ENCODE peak calls at places on chromosomes 4 and X, in eight cellular contexts. N is breast epithelium, J is foreskin fibroblast, B is right atrium auricular region, G is HFF-Myc, U is keratinocyte, M is foreskin keratinocyte, C is tibial artery. R is an unnamed sample.
A peak's percentile ranks its signal among the peaks of the same experiment; 100 is the strongest.

GRCh38 chrX:133776072-133776471 is 209.3 kb downstream of the GPC3 start:
- DNase-seq in J (peak; percentile 16), B (no peak), M (no peak), G (no peak), C (no peak), N (no peak), U (no peak), R (no peak)

GRCh38 chr4:101205878-101206277 is 141.4 kb downstream of the PPP3CA start:
- DNase-seq in U (no peak), J (peak; percentile 38), B (no peak), N (no peak), C (no peak), M (peak; percentile 52), G (no peak), R (no peak)

GRCh38 chr4:39932776-39933402 is 44.8 kb downstream of the PDS5A start:
- DNase-seq in N (no peak), U (no peak), C (no peak), J (no peak), G (no peak), M (no peak), B (no peak), R (no peak)

GRCh38 chrX:41737065-41737464 is 13.1 kb downstream of the GPR82 start:
- DNase-seq in U (no peak), C (no peak), J (no peak), G (no peak), M (no peak), N (no peak), B (no peak), R (no peak)

GRCh38 chr4:154507170-154507569 is 15.6 kb upstream of the DCHS2 start:
- DNase-seq in U (peak; percentile 45), G (no peak), J (no peak), N (no peak), B (no peak), M (peak; percentile 95), C (no peak), R (no peak)

GRCh38 chr4:169013396-169013795 is 3.3 kb upstream of the CBR4 start:
- DNase-seq in M (no peak), C (no peak), B (no peak), N (no peak), G (no peak), J (no peak), U (no peak), R (no peak)

GRCh38 chr4:141761926-141762325 is 125.5 kb downstream of the IL15 start:
- DNase-seq in J (no peak), B (no peak), M (no peak), U (no peak), G (no peak), C (no peak), N (no peak), R (no peak)

GRCh38 chr4:108029731-108030130 is 40.0 kb downstream of the HADH start:
- DNase-seq in J (peak; percentile 75), U (no peak), C (no peak), M (no peak), B (no peak), N (no peak), G (no peak), R (no peak)

GRCh38 chrX:130124577-130124976 is 14.3 kb upstream of the ELF4 start:
- DNase-seq in M (no peak), N (no peak), J (no peak), B (no peak), G (no peak), U (no peak), C (no peak), R (no peak)

GRCh38 chr4:66169341-66169740 is 499.1 kb upstream of the EPHA5 start:
- DNase-seq in U (no peak), M (peak; percentile 11), N (no peak), C (no peak), G (no peak), J (no peak), B (no peak), R (no peak)

GRCh38 chrX:40434947-40435346 is 145.8 kb upstream of the ATP6AP2 start:
- DNase-seq in U (no peak), J (peak; percentile 4), G (peak; percentile 12), M (peak; percentile 38), C (no peak), N (no peak), B (no peak), R (no peak)

GRCh38 chr4:107757860-107758476 is 37.9 kb upstream of the PAPSS1 start:
- DNase-seq in M (no peak), G (no peak), J (peak; percentile 44), B (no peak), N (no peak), U (no peak), C (no peak), R (no peak)

GRCh38 chr4:183320211-183321068 is at the start of gene CLDN22:
- DNase-seq in U (no peak), M (no peak), N (no peak), B (no peak), G (no peak), J (no peak), C (no peak), R (no peak)

GRCh38 chr4:80295331-80295730 is 28.9 kb downstream of the FGF5 start:
- DNase-seq in G (no peak), U (no peak), B (no peak), N (no peak), M (no peak), J (no peak), C (no peak), R (no peak)

GRCh38 chr4:124334119-124334518 is 378.4 kb downstream of the ANKRD50 start:
- DNase-seq in J (peak; percentile 90), N (no peak), C (no peak), M (peak; percentile 78), B (no peak), G (peak; percentile 76), U (peak; percentile 13), R (peak; percentile 58)

GRCh38 chr4:149113804-149114430 is 671.7 kb upstream of the NR3C2 start:
- DNase-seq in J (peak; percentile 57), C (no peak), U (no peak), B (no peak), G (peak; percentile 11), M (peak; percentile 82), N (no peak), R (no peak)

GRCh38 chr4:26372525-26373172 is 51.8 kb downstream of the RBPJ start:
- DNase-seq in B (no peak), M (peak; percentile 50), C (no peak), J (peak; percentile 69), N (no peak), U (peak; percentile 9), G (peak; percentile 76), R (no peak)

GRCh38 chr4:107742791-107743190 is 22.8 kb upstream of the PAPSS1 start:
- DNase-seq in C (no peak), M (no peak), N (no peak), J (no peak), B (no peak), U (no peak), G (no peak), R (no peak)

GRCh38 chrX:9882669-9883446 is 84.3 kb upstream of the CLDN34 start:
- DNase-seq in U (no peak), N (no peak), G (no peak), C (no peak), M (no peak), J (no peak), B (no peak), R (no peak)
- TF ChIP-seq CTCF in U (no peak), N (no peak), G (no peak), C (no peak), M (no peak), J (no peak), B (no peak), R (no peak)

DNA sequence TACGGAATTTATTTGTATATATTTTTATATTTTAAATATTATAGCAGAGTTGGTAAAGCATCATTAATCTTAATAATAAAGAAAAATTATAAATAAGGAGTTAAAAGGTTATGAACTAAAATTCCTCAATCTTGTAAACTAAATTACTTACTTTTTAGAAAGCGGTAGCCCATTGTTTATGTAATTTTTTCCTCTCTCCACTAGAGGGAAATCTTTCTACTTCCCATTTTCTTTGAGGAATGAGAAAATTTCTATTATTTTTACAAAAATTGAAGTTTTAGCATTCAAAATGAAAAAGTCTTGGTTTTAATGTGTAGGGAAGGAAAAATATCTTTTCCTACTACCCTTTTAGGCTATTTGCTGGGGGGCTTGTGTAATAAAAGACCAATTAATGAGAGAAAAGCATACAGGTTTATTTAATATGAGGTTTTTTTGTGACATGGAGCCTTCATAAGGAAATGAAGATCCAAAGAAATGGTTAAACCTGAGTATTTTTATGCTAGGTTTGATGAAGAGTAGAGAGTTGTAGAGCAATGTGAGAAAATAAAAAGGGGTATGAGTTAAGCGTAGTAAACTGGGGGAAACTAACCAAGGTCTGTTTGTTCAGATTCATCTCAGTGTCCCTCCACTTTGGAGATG is 68.7 kb upstream of the ADAD1 start:
- DNase-seq in B (no peak), C (no peak), G (no peak), N (no peak), J (peak; percentile 25), U (no peak), M (no peak), R (no peak)
- TF ChIP-seq CTCF in B (peak; percentile 60), C (no peak), G (peak; percentile 15), N (no peak), J (peak; percentile 38), U (peak; percentile 3), M (peak; percentile 61), R (peak; percentile 42)

GRCh38 chr4:56048621-56049427 is 100.1 kb downstream of the CEP135 start:
- DNase-seq in C (no peak), N (no peak), B (no peak), J (peak; percentile 83), M (no peak), G (no peak), U (no peak), R (no peak)

GRCh38 chr4:56051049-56051709 is 102.4 kb downstream of the CEP135 start:
- DNase-seq in J (no peak), U (no peak), B (no peak), C (no peak), G (no peak), M (no peak), N (no peak), R (no peak)

GRCh38 chr4:56049428-56050212 is 100.9 kb downstream of the CEP135 start:
- DNase-seq in C (no peak), M (no peak), J (peak; percentile 50), B (no peak), G (no peak), U (no peak), N (no peak), R (no peak)

GRCh38 chr4:56051710-56052075 is 102.9 kb downstream of the CEP135 start:
- DNase-seq in U (no peak), M (no peak), B (no peak), G (no peak), C (no peak), N (no peak), J (no peak), R (no peak)

DNA sequence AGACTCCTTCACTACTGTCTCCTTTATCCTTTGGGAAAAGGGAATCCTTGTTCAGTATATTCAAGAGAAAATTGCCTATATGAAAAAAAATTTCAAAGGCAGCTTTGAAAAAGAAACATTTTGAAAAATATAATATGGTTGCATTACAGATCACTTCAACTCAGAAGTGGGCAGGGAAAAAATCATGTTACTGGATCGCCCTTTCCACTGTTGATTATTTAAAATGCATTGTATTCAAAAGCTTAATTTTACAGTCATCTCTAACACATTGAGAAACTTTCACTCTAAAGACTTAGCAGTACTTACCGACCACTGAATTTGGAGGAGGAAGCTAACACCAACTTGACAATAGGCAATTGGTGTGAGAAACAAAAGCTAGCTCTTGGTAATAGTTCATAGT is 101.8 kb downstream of the CEP135 start:
- DNase-seq in G (no peak), M (no peak), C (no peak), B (no peak), U (no peak), N (no peak), J (no peak), R (no peak)
- TF ChIP-seq CTCF in G (no peak), M (no peak), C (no peak), B (no peak), U (no peak), N (no peak), J (no peak), R (no peak)

GRCh38 chr4:137283737-137284136 is 248.6 kb downstream of the PCDH18 start:
- DNase-seq in B (no peak), G (no peak), M (peak; percentile 51), C (no peak), J (peak; percentile 61), U (no peak), N (no peak), R (no peak)
- TF ChIP-seq CTCF in B (peak; percentile 45), G (peak; percentile 33), M (peak; percentile 69), C (no peak), J (peak; percentile 49), U (peak; percentile 22), N (no peak), R (peak; percentile 42)

R was measured in AG09319.